ENCODE peak calls at places on chromosomes 16 and 17, in nine cellular contexts. M, H, S, R, O, L, A, G and W are unnamed samples.

GRCh38 chr16:11423315-11424117 is 78.3 kb downstream of the RMI2 start:
- DNase-seq in M (no peak), H (no peak), S (no peak), R (no peak), O (no peak), L (no peak), A (no peak), G (no peak), W (no peak)

GRCh38 chr16:84313921-84314320 is 19.2 kb downstream of the WFDC1 start:
- DNase-seq in M (peak; percentile 2), H (no peak), S (no peak), R (no peak), O (no peak), L (no peak), A (no peak), G (no peak), W (no peak)

GRCh38 chr16:23148513-23149266 is 562 bp downstream of the USP31 start:
- DNase-seq in M (peak; percentile 91), H (peak; percentile 87), S (peak; percentile 55), R (peak; percentile 33), O (peak; percentile 66), L (peak; percentile 70), A (peak; percentile 44), G (peak; percentile 42), W (peak; percentile 86)

GRCh38 chr16:72963921-72964320 is 84.0 kb downstream of the ZFHX3 start:
- DNase-seq in M (no peak), H (no peak), S (no peak), R (peak; percentile 23), O (no peak), L (no peak), A (no peak), G (no peak), W (no peak)

GRCh38 chr16:2933701-2934100 is 22.0 kb downstream of the FLYWCH1 start:
- DNase-seq in M (no peak), H (no peak), S (no peak), R (no peak), O (no peak), L (peak; percentile 2), A (no peak), G (no peak), W (no peak)

GRCh38 chr16:49605536-49606241 is 232.1 kb downstream of the C16orf78 start:
- DNase-seq in M (no peak), H (no peak), S (no peak), R (no peak), O (no peak), L (no peak), A (no peak), G (no peak), W (no peak)

GRCh38 chr17:40854175-40854814 is 12.7 kb downstream of the KRT12 start:
- DNase-seq in M (no peak), H (no peak), S (no peak), R (no peak), O (no peak), L (peak; percentile 44), A (no peak), G (no peak), W (no peak)

GRCh38 chr17:48545022-48545376 is at the start of gene HOXB2:
- DNase-seq in M (no peak), H (no peak), S (no peak), R (no peak), O (no peak), L (peak; percentile 68), A (no peak), G (no peak), W (peak; percentile 61)

GRCh38 chr16:72400257-72401078 is 228.5 kb upstream of the PMFBP1 start:
- DNase-seq in M (no peak), H (no peak), S (no peak), R (peak; percentile 20), O (peak; percentile 12), L (peak; percentile 49), A (peak; percentile 3), G (no peak), W (peak; percentile 70)

GRCh38 chr17:77889135-77889505 is 69.4 kb upstream of the TNRC6C start:
- DNase-seq in M (peak; percentile 30), H (no peak), S (no peak), R (no peak), O (no peak), L (no peak), A (no peak), G (no peak), W (no peak)

GRCh38 chr16:77856455-77857138 is 68.2 kb downstream of the VAT1L start:
- DNase-seq in M (no peak), H (no peak), S (no peak), R (no peak), O (no peak), L (no peak), A (no peak), G (no peak), W (no peak)